ENCODE peak calls at places on chromosomes 5 and 9, in six cellular contexts. S, D, W, G, P and E are unnamed samples.

GRCh38 chr5:33476992-33477391 is 36.2 kb downstream of the TARS1 start:
- DNase-seq in S (no peak), D (no peak), W (no peak), G (no peak), P (no peak), E (no peak)

GRCh38 chr5:81310402-81311063 is 9.1 kb downstream of the ZCCHC9 start:
- DNase-seq in S (no peak), D (no peak), W (no peak), G (no peak), P (no peak), E (no peak)

GRCh38 chr9:121217609-121218292 is 16.1 kb upstream of the RAB14 start:
- DNase-seq in S (peak), D (no peak), W (no peak), G (no peak), P (peak), E (peak)

GRCh38 chr5:108529381-108529780 is 147.5 kb upstream of the FBXL17 start:
- DNase-seq in S (no peak), D (no peak), W (no peak), G (no peak), P (no peak), E (no peak)

GRCh38 chr5:103280962-103281361 is 22.4 kb downstream of the MACIR start:
- DNase-seq in S (no peak), D (no peak), W (no peak), G (no peak), P (no peak), E (no peak)

GRCh38 chr9:129166962-129167557 is 11.0 kb downstream of the IER5L start:
- DNase-seq in S (peak), D (peak), W (no peak), G (no peak), P (no peak), E (no peak)

GRCh38 chr5:85266692-85267091 is 882.0 kb upstream of the EDIL3 start:
- DNase-seq in S (no peak), D (no peak), W (no peak), G (no peak), P (no peak), E (no peak)

GRCh38 chr5:159907689-159908088 is 8.6 kb upstream of the ADRA1B start:
- DNase-seq in S (no peak), D (no peak), W (no peak), G (no peak), P (no peak), E (no peak)

DNA sequence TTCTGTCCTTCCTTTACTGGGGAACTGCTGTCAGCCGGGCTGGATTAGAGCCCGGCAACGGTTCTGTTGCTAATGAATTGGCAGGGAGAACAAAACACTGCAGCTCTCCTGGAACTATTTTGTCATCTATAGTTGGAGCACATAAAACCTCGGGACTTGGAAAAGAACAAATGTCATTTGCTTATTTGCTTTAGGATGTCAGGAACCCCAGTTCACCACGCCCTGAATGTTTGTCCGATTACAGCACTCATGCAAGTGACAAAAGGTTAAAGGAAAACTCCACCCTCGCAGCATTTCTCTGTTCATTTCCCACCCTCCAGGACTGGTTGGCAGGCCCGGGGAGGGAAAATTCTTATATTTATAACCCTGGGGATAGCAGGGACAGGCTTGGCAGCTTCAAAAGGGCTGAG is 66.5 kb upstream of the PLPP1 start:
- DNase-seq in S (no peak), D (peak), W (no peak), G (no peak), P (no peak), E (no peak)
- H3K4me3 ChIP-seq in S (no peak), D (no peak), W (no peak), G (peak), P (no peak), E (no peak)

DNA sequence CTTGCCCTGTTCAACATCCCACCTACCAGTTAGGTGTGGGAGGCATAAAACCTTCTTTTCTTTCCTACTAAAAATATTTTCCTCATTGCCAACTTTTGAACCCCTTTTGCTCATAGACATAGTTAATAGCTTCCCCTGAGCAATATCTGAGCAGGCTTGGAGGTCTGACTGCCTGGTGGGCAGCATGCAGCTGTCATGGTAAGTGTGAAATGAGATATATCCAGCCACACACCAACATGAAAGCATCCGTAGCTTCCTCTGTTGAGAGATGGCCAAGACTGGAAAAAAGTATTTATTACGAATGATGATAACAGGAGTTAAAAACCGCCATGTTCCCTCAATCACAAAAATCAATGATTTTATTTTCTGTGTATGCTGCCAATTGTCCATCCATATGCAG is 190.1 kb downstream of the TMEM38B start:
- DNase-seq in S (no peak), D (no peak), W (no peak), G (no peak), P (no peak), E (no peak)
- H3K4me3 ChIP-seq in S (no peak), D (no peak), W (no peak), G (no peak), P (no peak), E (no peak)

DNA sequence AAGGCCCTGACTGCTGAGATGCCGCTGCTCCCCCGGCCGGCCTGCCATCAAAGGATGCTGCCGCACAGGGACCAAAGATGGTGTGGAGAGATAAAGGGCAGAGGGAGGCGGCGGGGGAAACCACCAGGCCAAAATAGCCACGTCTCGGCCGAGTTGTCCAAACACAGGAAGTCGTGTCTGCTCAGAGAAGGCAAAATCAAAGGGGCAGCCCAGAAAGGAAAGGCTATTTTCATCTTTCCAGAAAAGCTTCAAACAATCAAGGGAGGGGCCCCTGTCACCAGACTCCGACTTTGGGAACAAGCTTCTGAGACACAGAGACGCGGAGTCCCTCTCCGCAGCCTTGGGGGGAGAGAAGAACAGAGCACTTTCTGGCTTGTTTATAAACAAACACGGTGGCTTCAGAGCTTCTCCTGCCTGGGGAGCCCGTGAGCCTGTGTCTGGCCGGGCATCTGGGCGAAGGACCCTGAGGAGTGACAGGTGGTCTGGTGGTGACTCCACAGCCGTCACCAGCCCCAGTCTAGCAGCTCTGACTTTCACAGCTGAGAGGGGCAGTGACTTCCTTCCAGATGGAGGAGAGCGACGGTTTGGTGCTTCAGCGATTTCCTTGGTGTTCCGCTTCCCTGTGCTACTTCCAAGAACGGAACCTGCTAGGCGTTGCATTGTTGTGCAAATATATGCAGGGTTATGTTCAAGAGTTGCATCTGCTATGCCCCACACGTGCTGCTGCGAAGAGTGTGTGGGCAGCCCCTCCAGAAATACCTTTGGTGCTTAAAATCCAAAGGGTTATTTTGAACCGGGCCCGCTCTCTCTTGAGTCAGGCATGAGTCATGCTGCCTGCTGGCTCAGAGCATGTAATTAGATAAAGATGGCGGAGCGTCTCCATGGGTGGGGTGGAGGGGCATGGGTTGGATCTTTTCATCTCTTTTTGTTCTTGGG is 24.0 kb downstream of the ADAMTSL2 start:
- DNase-seq in S (peak), D (no peak), W (no peak), G (no peak), P (peak), E (peak)
- H3K4me3 ChIP-seq in S (no peak), D (no peak), W (no peak), G (no peak), P (peak), E (no peak)

GRCh38 chr9:94554439-94555331 is at the start of gene PCAT7:
- DNase-seq in S (peak), D (no peak), W (peak), G (no peak), P (peak), E (peak)

GRCh38 chr9:94553029-94553938 is 1.6 kb upstream of the PCAT7 start:
- DNase-seq in S (peak), D (no peak), W (no peak), G (no peak), P (no peak), E (no peak)

DNA sequence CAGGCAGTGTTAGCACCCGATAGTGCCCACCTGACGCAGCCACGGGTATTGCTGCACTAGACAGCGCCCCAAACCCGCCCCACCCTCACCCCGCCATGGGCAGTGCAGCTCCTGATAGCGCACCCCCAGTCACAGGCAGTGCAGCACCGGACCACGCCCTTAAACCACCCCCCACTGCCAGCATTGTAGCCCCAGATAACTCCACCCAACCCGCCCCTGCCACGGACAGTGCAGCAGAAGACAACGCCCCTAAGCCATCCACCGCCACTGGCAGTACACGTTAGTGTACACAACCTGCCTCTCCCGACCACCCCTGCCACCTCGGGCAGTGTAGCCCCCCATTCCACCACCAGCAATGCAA is 825 bp upstream of the PCAT7 start:
- DNase-seq in S (no peak), D (no peak), W (no peak), G (no peak), P (no peak), E (no peak)
- H3K4me3 ChIP-seq in S (no peak), D (no peak), W (peak), G (no peak), P (no peak), E (no peak)

GRCh38 chr5:34803974-34804373 is 35.0 kb upstream of the TTC23L start:
- DNase-seq in S (no peak), D (no peak), W (no peak), G (no peak), P (no peak), E (no peak)
- H3K4me3 ChIP-seq in S (no peak), D (no peak), W (no peak), G (no peak), P (no peak), E (no peak)

GRCh38 chr9:115035872-115036612 is 81.9 kb downstream of the TNC start:
- DNase-seq in S (peak), D (no peak), W (no peak), G (no peak), P (peak), E (peak)
- H3K4me3 ChIP-seq in S (no peak), D (no peak), W (no peak), G (no peak), P (no peak), E (no peak)

GRCh38 chr5:132439521-132440206 is 50.9 kb downstream of the IRF1 start:
- DNase-seq in S (no peak), D (peak), W (no peak), G (no peak), P (no peak), E (peak)
- H3K4me3 ChIP-seq in S (no peak), D (no peak), W (no peak), G (no peak), P (no peak), E (no peak)

GRCh38 chr9:14349141-14349817 is 35.3 kb upstream of the NFIB start:
- DNase-seq in S (no peak), D (no peak), W (no peak), G (no peak), P (no peak), E (no peak)
- H3K4me3 ChIP-seq in S (no peak), D (peak), W (no peak), G (no peak), P (no peak), E (no peak)

GRCh38 chr5:77850536-77851228 is 74.5 kb upstream of the TBCA start:
- DNase-seq in S (no peak), D (no peak), W (no peak), G (no peak), P (no peak), E (no peak)
- H3K4me3 ChIP-seq in S (no peak), D (no peak), W (no peak), G (no peak), P (no peak), E (no peak)